ENCODE peak calls at places on chromosomes 5 and 9, in four cellular contexts. I, Y, H and O are unnamed samples.

GRCh38 chr5:132389453-132390286 is 20.2 kb downstream of the SLC22A5 start:
- DNase-seq in I (peak; percentile 95), H (peak; percentile 90), Y (no peak), O (peak; percentile 100)

GRCh38 chr5:14775857-14776256 is 95.7 kb downstream of the ANKH start:
- DNase-seq in Y (no peak), H (no peak), I (peak; percentile 87), O (no peak)

GRCh38 chr5:14816999-14817761 is 54.4 kb downstream of the ANKH start:
- DNase-seq in H (no peak), Y (no peak), I (peak; percentile 76), O (peak; percentile 15)

GRCh38 chr5:100889165-100889564 is 13.9 kb downstream of the ST8SIA4 start:
- DNase-seq in I (no peak), Y (no peak), H (no peak), O (no peak)

GRCh38 chr5:99169309-99169708 is 240.5 kb upstream of the CHD1 start:
- DNase-seq in Y (no peak), I (no peak), H (peak; percentile 14), O (no peak)

GRCh38 chr9:76621011-76621410 is 143.2 kb upstream of the PCA3 start:
- DNase-seq in H (no peak), I (no peak), Y (no peak), O (no peak)

GRCh38 chr9:36317766-36318165 is 59.5 kb upstream of the GNE start:
- DNase-seq in H (peak; percentile 46), Y (no peak), I (peak; percentile 26), O (peak; percentile 95)

GRCh38 chr9:104868687-104869404 is 59.1 kb downstream of the ABCA1 start:
- DNase-seq in Y (peak; percentile 73), H (peak; percentile 84), I (peak; percentile 97), O (no peak)

GRCh38 chr5:56094579-56095361 is 100.0 kb upstream of the IL6ST start:
- DNase-seq in Y (no peak), H (no peak), I (no peak), O (no peak)

GRCh38 chr9:23826120-23826629 is at the start of gene ELAVL2:
- DNase-seq in Y (peak; percentile 99), I (peak; percentile 66), H (peak; percentile 95), O (peak; percentile 89)

DNA sequence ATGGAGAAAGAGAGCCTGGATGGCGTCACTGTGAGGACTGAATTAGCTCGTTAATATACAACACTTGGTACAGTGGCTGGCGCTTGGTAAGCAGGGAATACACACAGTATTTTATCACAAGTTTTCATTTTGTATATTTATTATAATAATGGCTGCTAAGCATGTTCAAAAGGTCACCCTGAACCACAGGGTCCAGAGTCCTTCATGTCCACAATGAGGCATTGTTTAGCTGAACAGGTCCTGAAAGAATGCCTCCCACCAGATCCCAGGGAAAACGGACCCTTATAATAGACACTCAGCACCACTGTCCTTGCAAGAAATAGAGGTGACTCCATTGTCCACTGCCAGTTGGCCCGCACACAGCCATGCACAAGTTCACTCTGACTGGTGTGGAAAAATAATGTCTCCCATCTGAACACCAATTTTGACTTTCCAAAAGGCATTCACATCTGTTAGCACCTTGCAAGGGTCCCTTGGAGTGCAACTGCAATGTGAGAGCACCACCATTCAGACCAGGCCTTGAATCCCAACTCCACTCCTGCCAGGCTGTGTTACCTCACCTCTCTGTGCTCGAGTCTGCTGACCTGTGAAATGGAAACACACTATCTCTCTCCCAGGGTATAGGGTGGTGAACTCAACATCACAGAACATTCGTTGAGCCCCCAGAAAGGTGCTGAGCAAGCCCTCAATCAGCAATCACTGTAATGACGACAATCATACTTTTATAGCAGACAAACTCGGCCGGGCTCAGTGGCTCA is 3.9 kb downstream of the VDAC1 start:
- DNase-seq in I (no peak), Y (no peak), H (no peak), O (no peak)
- H4K20me1 ChIP-seq in I (peaks cover 75% of the 10 kb centered on the region), Y (peaks cover 5% of the 10 kb centered on the region), H (peaks cover 78% of the 10 kb centered on the region), O (peaks cover 58% of the 10 kb centered on the region)

DNA sequence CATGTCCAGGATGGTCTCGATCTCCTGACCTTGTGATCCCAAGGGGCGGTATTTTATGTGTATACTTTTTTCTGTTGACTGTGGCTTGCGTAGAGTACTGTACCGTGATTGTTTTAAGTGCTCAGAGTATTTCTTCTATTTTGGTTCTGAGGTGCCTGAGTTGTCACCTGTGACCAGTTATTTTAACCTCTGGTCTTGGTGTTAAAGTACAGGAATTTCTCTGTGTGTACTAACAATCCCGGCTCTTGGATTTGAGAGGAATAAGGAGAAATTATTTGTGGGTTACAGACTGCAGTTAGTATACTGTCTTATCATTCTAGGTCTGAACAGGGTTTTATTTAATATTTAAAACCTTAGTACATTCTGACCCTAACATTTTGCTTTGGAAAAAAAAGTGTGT is 2.0 kb downstream of the ANKHD1 start:
- DNase-seq in H (no peak), Y (no peak), I (peak; percentile 36), O (no peak)
- H4K20me1 ChIP-seq in H (peaks cover 60% of the 10 kb centered on the region), Y (peaks cover 4% of the 10 kb centered on the region), I (peaks cover 43% of the 10 kb centered on the region), O (peaks cover 13% of the 10 kb centered on the region)

DNA sequence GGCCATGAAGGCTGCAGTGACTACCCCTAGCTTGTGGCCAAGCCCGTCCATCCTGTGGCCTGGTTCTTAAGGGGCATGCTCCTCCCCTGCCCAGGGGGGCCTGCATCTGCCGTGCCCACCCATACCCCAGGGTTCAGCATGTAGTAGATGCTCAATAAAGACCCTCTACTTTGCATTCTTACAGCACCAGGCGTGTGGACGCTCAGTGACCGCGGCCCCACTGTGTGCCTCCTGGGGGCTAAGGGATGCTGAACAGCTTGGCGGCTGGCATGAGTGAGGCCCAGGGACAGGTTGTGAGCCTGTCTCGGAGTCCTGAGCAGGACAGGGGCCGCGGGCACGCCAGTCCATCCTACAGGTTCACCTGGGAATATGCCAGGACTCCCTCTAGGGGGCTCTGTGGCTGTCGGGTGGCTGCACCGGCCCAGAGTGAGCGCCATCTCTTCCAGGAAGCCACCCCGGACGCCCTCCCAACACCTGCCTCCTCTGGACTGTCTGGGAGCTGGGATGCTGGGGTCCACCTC is 9.1 kb downstream of the NOTCH1 start:
- DNase-seq in Y (peak; percentile 62), H (no peak), I (no peak), O (no peak)
- H4K20me1 ChIP-seq in Y (peaks cover 4% of the 10 kb centered on the region), H (peaks cover 29% of the 10 kb centered on the region), I (peaks cover 35% of the 10 kb centered on the region), O (peaks cover 68% of the 10 kb centered on the region)

DNA sequence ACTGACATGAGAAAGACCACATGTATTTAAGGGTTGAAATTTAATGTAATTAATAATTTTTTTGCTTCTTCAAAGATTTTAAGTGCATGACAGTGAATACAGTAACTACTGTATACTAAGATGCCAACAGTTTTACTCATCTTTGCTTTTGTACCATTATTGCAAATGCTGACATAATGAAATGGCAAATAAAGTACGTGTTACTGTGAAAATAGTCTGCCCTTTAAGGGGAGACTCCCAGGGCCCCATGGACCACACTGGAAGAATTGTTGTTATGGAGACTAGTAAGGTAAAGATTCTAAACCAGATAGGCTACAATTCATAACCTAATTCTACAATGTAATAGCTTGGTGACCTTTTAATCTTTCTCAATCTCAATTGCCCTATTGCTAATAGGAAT is 84.7 kb downstream of the NR3C1 start:
- DNase-seq in Y (no peak), H (no peak), I (no peak), O (no peak)
- H4K20me1 ChIP-seq in Y (no peaks in the 10 kb centered on the region), H (peaks cover 16% of the 10 kb centered on the region), I (peaks cover 13% of the 10 kb centered on the region), O (no peaks in the 10 kb centered on the region)

GRCh38 chr9:6461619-6462018 is 48.6 kb downstream of the UHRF2 start:
- DNase-seq in H (no peak), Y (no peak), I (no peak), O (no peak)

GRCh38 chr9:6471231-6471630 is 58.2 kb downstream of the UHRF2 start:
- DNase-seq in Y (no peak), H (no peak), I (no peak), O (no peak)

GRCh38 chr9:6467006-6467625 is 54.1 kb downstream of the UHRF2 start:
- DNase-seq in I (no peak), H (no peak), Y (no peak), O (no peak)
- H4K20me1 ChIP-seq in I (no peaks in the 10 kb centered on the region), H (no peaks in the 10 kb centered on the region), Y (no peaks in the 10 kb centered on the region), O (no peaks in the 10 kb centered on the region)

DNA sequence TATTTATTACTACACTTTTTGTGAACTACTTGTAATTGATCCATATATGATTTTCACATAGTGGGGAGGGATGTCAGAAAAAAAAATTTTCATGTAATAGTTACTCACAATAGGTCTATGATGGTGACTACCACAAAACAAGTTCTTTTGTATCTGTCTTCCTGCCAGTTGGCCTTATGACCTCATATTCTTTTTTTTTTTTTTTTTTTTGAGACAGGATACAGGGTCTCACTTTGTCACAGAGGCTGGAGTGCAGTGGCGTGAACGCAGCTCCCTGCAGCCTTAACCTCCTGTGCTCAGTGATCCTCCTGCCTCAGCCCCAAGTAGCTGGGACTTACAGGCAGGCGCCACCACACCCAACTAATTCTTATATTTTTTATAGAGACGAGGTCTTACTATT is 10.9 kb downstream of the SEC24A start:
- DNase-seq in H (no peak), Y (no peak), I (no peak), O (no peak)
- H4K20me1 ChIP-seq in H (peaks cover 79% of the 10 kb centered on the region), Y (no peaks in the 10 kb centered on the region), I (peaks cover 80% of the 10 kb centered on the region), O (peaks cover 7% of the 10 kb centered on the region)

GRCh38 chr5:82730862-82731261 is 346.3 kb downstream of the TMEM167A start:
- DNase-seq in H (no peak), Y (no peak), I (no peak), O (no peak)
- H4K20me1 ChIP-seq in H (no peaks in the 10 kb centered on the region), Y (no peaks in the 10 kb centered on the region), I (no peaks in the 10 kb centered on the region), O (no peaks in the 10 kb centered on the region)

DNA sequence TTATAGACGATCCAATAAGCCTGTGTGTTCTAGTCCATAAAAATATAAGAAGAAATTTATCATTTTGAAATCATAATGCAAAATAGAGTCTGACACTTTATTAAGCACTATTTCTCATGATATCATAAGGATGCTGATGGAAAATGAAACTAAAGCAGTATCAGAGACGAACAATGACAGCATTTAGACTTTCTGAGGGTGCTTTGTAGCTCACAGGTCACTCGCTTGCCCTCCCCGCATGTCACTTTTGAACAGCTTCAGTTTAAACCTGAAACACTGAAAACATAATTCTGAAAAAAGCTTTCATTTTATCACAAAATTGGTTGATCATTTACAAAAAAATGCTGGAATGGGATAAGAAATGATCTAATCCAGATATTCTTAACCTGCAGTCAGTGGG is 247.1 kb downstream of the EBF1 start:
- DNase-seq in I (no peak), H (no peak), Y (no peak), O (no peak)
- H4K20me1 ChIP-seq in I (no peaks in the 10 kb centered on the region), H (no peaks in the 10 kb centered on the region), Y (no peaks in the 10 kb centered on the region), O (no peaks in the 10 kb centered on the region)

GRCh38 chr9:121201045-121201737 is 478 bp downstream of the RAB14 start:
- DNase-seq in I (peak; percentile 77), H (peak; percentile 62), Y (no peak), O (no peak)

GRCh38 chr9:121200346-121200745 is 1.3 kb downstream of the RAB14 start:
- DNase-seq in Y (no peak), H (peak; percentile 14), I (no peak), O (no peak)

GRCh38 chr9:121198512-121199042 is 3.1 kb downstream of the RAB14 start:
- DNase-seq in Y (no peak), I (no peak), H (no peak), O (no peak)

GRCh38 chr9:121201738-121202533 is at the start of gene RAB14:
- DNase-seq in Y (peak; percentile 98), H (peak; percentile 100), I (peak; percentile 99), O (peak; percentile 85)

GRCh38 chr9:121199921-121200320 is 1.7 kb downstream of the RAB14 start:
- DNase-seq in Y (no peak), H (no peak), I (no peak), O (no peak)
- H4K20me1 ChIP-seq in Y (no peaks in the 10 kb centered on the region), H (peaks cover 61% of the 10 kb centered on the region), I (peaks cover 56% of the 10 kb centered on the region), O (peaks cover 14% of the 10 kb centered on the region)